ENCODE peak calls at places on chromosome 11, in six cellular contexts. One of them, this sample, is unnamed.

GRCh38 chr11:35322321-35322979 is 96.9 kb downstream of the SLC1A2 start:
- DNase-seq in H1: no peak
- DNase-seq in SK-N-SH: no peak
- DNase-seq in HCT116: no peak
- DNase-seq in K562: no peak
- DNase-seq in GM12878: no peak
- DNase-seq in this sample: no peak

GRCh38 chr11:113974741-113975470 is at the start of gene HTR3A:
- DNase-seq in GM12878: no peak
- DNase-seq in K562: peak
- DNase-seq in H1: peak
- DNase-seq in SK-N-SH: peak
- DNase-seq in HCT116: peak
- DNase-seq in this sample: no peak

GRCh38 chr11:121520243-121521144 is 67.7 kb upstream of the SORL1-AS1 start:
- DNase-seq in SK-N-SH: no peak
- DNase-seq in H1: no peak
- DNase-seq in HCT116: no peak
- DNase-seq in K562: no peak
- DNase-seq in GM12878: no peak
- DNase-seq in this sample: no peak

GRCh38 chr11:59208956-59209355 is 3.8 kb downstream of the MPEG1 start:
- DNase-seq in GM12878: no peak
- DNase-seq in HCT116: no peak
- DNase-seq in K562: no peak
- DNase-seq in SK-N-SH: no peak
- DNase-seq in H1: no peak
- DNase-seq in this sample: no peak

GRCh38 chr11:46121328-46121723 is at the start of gene PHF21A:
- DNase-seq in SK-N-SH: peak
- DNase-seq in K562: peak
- DNase-seq in GM12878: no peak
- DNase-seq in H1: peak
- DNase-seq in HCT116: peak
- DNase-seq in this sample: no peak

GRCh38 chr11:107438148-107438547 is 19.5 kb downstream of the CWF19L2 start:
- DNase-seq in SK-N-SH: no peak
- DNase-seq in HCT116: no peak
- DNase-seq in H1: no peak
- DNase-seq in GM12878: no peak
- DNase-seq in K562: no peak
- DNase-seq in this sample: no peak

GRCh38 chr11:126716456-126717083 is 284.0 kb downstream of the KIRREL3 start:
- DNase-seq in SK-N-SH: peak
- DNase-seq in H1: peak
- DNase-seq in K562: peak
- DNase-seq in HCT116: peak
- DNase-seq in GM12878: no peak
- DNase-seq in this sample: peak

GRCh38 chr11:88353386-88353785 is 15.8 kb upstream of the CTSC start:
- DNase-seq in SK-N-SH: no peak
- DNase-seq in H1: no peak
- DNase-seq in HCT116: no peak
- DNase-seq in GM12878: no peak
- DNase-seq in K562: no peak
- DNase-seq in this sample: no peak

GRCh38 chr11:116596346-116597260 is 176.2 kb downstream of the BUD13 start:
- DNase-seq in H1: no peak
- DNase-seq in HCT116: no peak
- DNase-seq in SK-N-SH: no peak
- DNase-seq in GM12878: no peak
- DNase-seq in K562: no peak
- DNase-seq in this sample: no peak

GRCh38 chr11:122920579-122920978 is 38.0 kb downstream of the JHY start:
- DNase-seq in H1: no peak
- DNase-seq in SK-N-SH: no peak
- DNase-seq in HCT116: no peak
- DNase-seq in K562: no peak
- DNase-seq in GM12878: no peak
- DNase-seq in this sample: no peak

GRCh38 chr11:119578466-119579220 is 150.4 kb downstream of the NECTIN1 start:
- DNase-seq in SK-N-SH: no peak
- DNase-seq in K562: no peak
- DNase-seq in HCT116: no peak
- DNase-seq in H1: no peak
- DNase-seq in GM12878: no peak
- DNase-seq in this sample: no peak

GRCh38 chr11:83206771-83207413 is 13.4 kb downstream of the ANKRD42 start:
- DNase-seq in SK-N-SH: no peak
- DNase-seq in K562: no peak
- DNase-seq in H1: no peak
- DNase-seq in GM12878: no peak
- DNase-seq in HCT116: no peak
- DNase-seq in this sample: no peak

GRCh38 chr11:11776714-11777113 is 65.1 kb upstream of the USP47 start:
- DNase-seq in K562: no peak
- DNase-seq in HCT116: no peak
- DNase-seq in H1: no peak
- DNase-seq in GM12878: no peak
- DNase-seq in SK-N-SH: no peak
- DNase-seq in this sample: no peak

GRCh38 chr11:108851781-108852180 is 186.9 kb downstream of the DDX10 start:
- DNase-seq in K562: no peak
- DNase-seq in GM12878: no peak
- DNase-seq in H1: no peak
- DNase-seq in HCT116: no peak
- DNase-seq in SK-N-SH: no peak
- DNase-seq in this sample: no peak

GRCh38 chr11:37450613-37451012 is 852.6 kb upstream of the RAG2 start:
- DNase-seq in SK-N-SH: no peak
- DNase-seq in H1: no peak
- DNase-seq in HCT116: no peak
- DNase-seq in K562: no peak
- DNase-seq in GM12878: no peak
- DNase-seq in this sample: no peak

GRCh38 chr11:58776891-58777451 is 45.2 kb upstream of the GLYAT start:
- DNase-seq in HCT116: no peak
- DNase-seq in GM12878: no peak
- DNase-seq in K562: no peak
- DNase-seq in SK-N-SH: no peak
- DNase-seq in H1: no peak
- DNase-seq in this sample: no peak

GRCh38 chr11:122193457-122193856 is 77.4 kb upstream of the BLID start:
- DNase-seq in HCT116: no peak
- DNase-seq in H1: no peak
- DNase-seq in GM12878: no peak
- DNase-seq in SK-N-SH: no peak
- DNase-seq in K562: no peak
- DNase-seq in this sample: no peak

GRCh38 chr11:69892986-69893555 is 73.9 kb upstream of the FGF3 start:
- DNase-seq in K562: no peak
- DNase-seq in HCT116: no peak
- DNase-seq in GM12878: no peak
- DNase-seq in SK-N-SH: peak
- DNase-seq in H1: no peak
- DNase-seq in this sample: no peak

GRCh38 chr11:4539603-4540219 is 5.3 kb upstream of the OR52M1 start:
- DNase-seq in K562: peak
- DNase-seq in HCT116: no peak
- DNase-seq in SK-N-SH: peak
- DNase-seq in GM12878: no peak
- DNase-seq in H1: peak
- DNase-seq in this sample: peak

GRCh38 chr11:128709402-128709801 is 15.5 kb downstream of the FLI1 start:
- DNase-seq in GM12878: no peak
- DNase-seq in SK-N-SH: no peak
- DNase-seq in K562: no peak
- DNase-seq in H1: no peak
- DNase-seq in HCT116: no peak
- DNase-seq in this sample: no peak

GRCh38 chr11:125304876-125305275 is 140.3 kb downstream of the PKNOX2 start:
- DNase-seq in K562: no peak
- DNase-seq in H1: no peak
- DNase-seq in SK-N-SH: no peak
- DNase-seq in GM12878: no peak
- DNase-seq in HCT116: no peak
- DNase-seq in this sample: no peak

GRCh38 chr11:64910451-64911093 is 6.4 kb downstream of the ATG2A start:
- DNase-seq in K562: no peak
- DNase-seq in GM12878: no peak
- DNase-seq in HCT116: no peak
- DNase-seq in SK-N-SH: no peak
- DNase-seq in H1: no peak
- DNase-seq in this sample: no peak

GRCh38 chr11:32033491-32033890 is 57.4 kb upstream of the RCN1 start:
- DNase-seq in K562: no peak
- DNase-seq in SK-N-SH: no peak
- DNase-seq in HCT116: no peak
- DNase-seq in GM12878: no peak
- DNase-seq in H1: no peak
- DNase-seq in this sample: no peak

GRCh38 chr11:119375629-119376196 is 5.8 kb downstream of the USP2 start:
- DNase-seq in GM12878: no peak
- DNase-seq in H1: peak
- DNase-seq in HCT116: no peak
- DNase-seq in K562: peak
- DNase-seq in SK-N-SH: peak
- DNase-seq in this sample: no peak

GRCh38 chr11:109554951-109555350 is 133.0 kb downstream of the C11orf87 start:
- DNase-seq in K562: no peak
- DNase-seq in H1: no peak
- DNase-seq in SK-N-SH: no peak
- DNase-seq in GM12878: no peak
- DNase-seq in HCT116: no peak
- DNase-seq in this sample: no peak

GRCh38 chr11:116792869-116793475 is 1.3 kb upstream of the APOA5 start:
- DNase-seq in GM12878: no peak
- DNase-seq in H1: no peak
- DNase-seq in K562: no peak
- DNase-seq in HCT116: no peak
- DNase-seq in SK-N-SH: no peak
- DNase-seq in this sample: peak

GRCh38 chr11:3189886-3190583 is 24.9 kb upstream of the OSBPL5 start:
- DNase-seq in SK-N-SH: no peak
- DNase-seq in H1: peak
- DNase-seq in HCT116: no peak
- DNase-seq in GM12878: no peak
- DNase-seq in K562: no peak
- DNase-seq in this sample: no peak

GRCh38 chr11:79232346-79232745 is 208.5 kb downstream of the TENM4 start:
- DNase-seq in GM12878: no peak
- DNase-seq in H1: no peak
- DNase-seq in SK-N-SH: peak
- DNase-seq in HCT116: no peak
- DNase-seq in K562: no peak
- DNase-seq in this sample: no peak

GRCh38 chr11:72752088-72752914 is at the start of gene ARAP1:
- DNase-seq in GM12878: no peak
- DNase-seq in H1: peak
- DNase-seq in HCT116: peak
- DNase-seq in K562: peak
- DNase-seq in SK-N-SH: peak
- DNase-seq in this sample: peak

GRCh38 chr11:72750086-72750485 is 2.1 kb downstream of the ARAP1 start:
- DNase-seq in GM12878: no peak
- DNase-seq in SK-N-SH: no peak
- DNase-seq in HCT116: no peak
- DNase-seq in K562: no peak
- DNase-seq in H1: no peak
- DNase-seq in this sample: no peak

GRCh38 chr11:72753341-72754148 is 1.3 kb upstream of the ARAP1 start:
- DNase-seq in H1: no peak
- DNase-seq in HCT116: no peak
- DNase-seq in GM12878: no peak
- DNase-seq in K562: no peak
- DNase-seq in SK-N-SH: no peak
- DNase-seq in this sample: no peak

GRCh38 chr11:72751293-72752087 is 718 bp downstream of the ARAP1 start:
- DNase-seq in K562: peak
- DNase-seq in HCT116: no peak
- DNase-seq in GM12878: no peak
- DNase-seq in SK-N-SH: peak
- DNase-seq in H1: no peak
- DNase-seq in this sample: no peak

GRCh38 chr11:72750556-72751292 is 1.5 kb downstream of the ARAP1 start:
- DNase-seq in GM12878: no peak
- DNase-seq in SK-N-SH: no peak
- DNase-seq in H1: no peak
- DNase-seq in HCT116: no peak
- DNase-seq in K562: peak
- DNase-seq in this sample: no peak
- TF ChIP-seq SIN3A in GM12878: no peak
- TF ChIP-seq SIN3A in SK-N-SH: no peak
- TF ChIP-seq SIN3A in H1: no peak
- TF ChIP-seq SIN3A in HCT116: no peak
- TF ChIP-seq SIN3A in K562: no peak
- TF ChIP-seq SIN3A in this sample: no peak

GRCh38 chr11:100863080-100863581 is 176.0 kb downstream of the ARHGAP42 start:
- DNase-seq in H1: no peak
- DNase-seq in SK-N-SH: no peak
- DNase-seq in GM12878: peak
- DNase-seq in K562: peak
- DNase-seq in HCT116: no peak
- DNase-seq in this sample: no peak
- TF ChIP-seq SIN3A in H1: no peak
- TF ChIP-seq SIN3A in SK-N-SH: no peak
- TF ChIP-seq SIN3A in GM12878: no peak
- TF ChIP-seq SIN3A in K562: no peak
- TF ChIP-seq SIN3A in HCT116: no peak
- TF ChIP-seq SIN3A in this sample: no peak

GRCh38 chr11:77325159-77325558 is 23.7 kb upstream of the GDPD4 start:
- DNase-seq in HCT116: no peak
- DNase-seq in SK-N-SH: no peak
- DNase-seq in H1: no peak
- DNase-seq in GM12878: no peak
- DNase-seq in K562: no peak
- DNase-seq in this sample: no peak
- TF ChIP-seq SIN3A in HCT116: no peak
- TF ChIP-seq SIN3A in SK-N-SH: no peak
- TF ChIP-seq SIN3A in H1: no peak
- TF ChIP-seq SIN3A in GM12878: no peak
- TF ChIP-seq SIN3A in K562: no peak
- TF ChIP-seq SIN3A in this sample: no peak

GRCh38 chr11:86117706-86118050 is 48.8 kb upstream of the PICALM start:
- DNase-seq in K562: no peak
- DNase-seq in HCT116: no peak
- DNase-seq in GM12878: no peak
- DNase-seq in SK-N-SH: no peak
- DNase-seq in H1: no peak
- DNase-seq in this sample: no peak
- TF ChIP-seq SIN3A in K562: no peak
- TF ChIP-seq SIN3A in HCT116: no peak
- TF ChIP-seq SIN3A in GM12878: no peak
- TF ChIP-seq SIN3A in SK-N-SH: no peak
- TF ChIP-seq SIN3A in H1: no peak
- TF ChIP-seq SIN3A in this sample: no peak

GRCh38 chr11:1217151-1217550 is 5.7 kb upstream of the MUC5B start:
- DNase-seq in K562: no peak
- DNase-seq in SK-N-SH: no peak
- DNase-seq in HCT116: no peak
- DNase-seq in H1: peak
- DNase-seq in GM12878: no peak
- DNase-seq in this sample: no peak
- TF ChIP-seq SIN3A in K562: no peak
- TF ChIP-seq SIN3A in SK-N-SH: no peak
- TF ChIP-seq SIN3A in HCT116: no peak
- TF ChIP-seq SIN3A in H1: no peak
- TF ChIP-seq SIN3A in GM12878: no peak
- TF ChIP-seq SIN3A in this sample: no peak

GRCh38 chr11:68704887-68705286 is 20.5 kb downstream of the GAL start:
- DNase-seq in H1: no peak
- DNase-seq in SK-N-SH: no peak
- DNase-seq in GM12878: no peak
- DNase-seq in HCT116: no peak
- DNase-seq in K562: peak
- DNase-seq in this sample: no peak
- TF ChIP-seq SIN3A in H1: no peak
- TF ChIP-seq SIN3A in SK-N-SH: no peak
- TF ChIP-seq SIN3A in GM12878: no peak
- TF ChIP-seq SIN3A in HCT116: no peak
- TF ChIP-seq SIN3A in K562: no peak
- TF ChIP-seq SIN3A in this sample: no peak